ENCODE peak calls at places on chromosomes 16 and 17, in five cellular contexts. A, I, S, Y and C are unnamed samples.

GRCh38 chr16:10509534-10510025 is 70.8 kb downstream of the EMP2 start:
- DNase-seq in I (peak), S (peak), Y (peak), A (peak), C (peak)

GRCh38 chr17:7367083-7367482 is 12.1 kb downstream of the TMEM95 start:
- DNase-seq in Y (no peak), I (no peak), S (no peak), A (no peak), C (no peak)

GRCh38 chr17:31575043-31575442 is 183.6 kb downstream of the RAB11FIP4 start:
- DNase-seq in S (no peak), Y (no peak), A (no peak), I (no peak), C (no peak)

GRCh38 chr16:49345829-49346228 is 27.8 kb upstream of the C16orf78 start:
- DNase-seq in S (no peak), A (no peak), Y (no peak), I (no peak), C (no peak)

GRCh38 chr16:1012135-1012534 is 30.6 kb downstream of the SOX8 start:
- DNase-seq in I (no peak), Y (no peak), A (no peak), S (no peak), C (no peak)

GRCh38 chr16:1512774-1513173 is 19.6 kb downstream of the TELO2 start:
- DNase-seq in I (no peak), Y (no peak), S (no peak), A (no peak), C (no peak)

GRCh38 chr16:2159052-2159838 is 3.7 kb downstream of the TRAF7 start:
- DNase-seq in Y (no peak), I (no peak), A (no peak), S (peak), C (no peak)

GRCh38 chr16:79943738-79944137 is 343.2 kb upstream of the MAF start:
- DNase-seq in A (no peak), I (no peak), S (no peak), Y (no peak), C (no peak)

GRCh38 chr17:17055286-17056166 is 13.3 kb downstream of the MPRIP start:
- DNase-seq in A (peak), I (no peak), S (no peak), Y (no peak), C (no peak)

GRCh38 chr16:74623214-74623842 is 16.4 kb upstream of the GLG1 start:
- DNase-seq in Y (no peak), I (no peak), A (no peak), S (peak), C (no peak)

GRCh38 chr16:35391328-35391727 is 1931.9 kb downstream of the TP53TG3F start:
- DNase-seq in S (peak), Y (peak), A (peak), I (no peak), C (no peak)

GRCh38 chr16:71966932-71967331 is 33.3 kb downstream of the PKD1L3 start:
- DNase-seq in A (no peak), S (no peak), Y (no peak), I (no peak), C (no peak)

GRCh38 chr16:29810699-29811169 is 1.3 kb upstream of the PRRT2 start:
- DNase-seq in S (no peak), A (no peak), Y (no peak), I (no peak), C (no peak)

GRCh38 chr17:56536766-56537165 is 56.7 kb upstream of the NOG start:
- DNase-seq in Y (no peak), S (no peak), I (no peak), A (no peak), C (no peak)

GRCh38 chr17:34386925-34387550 is 24.0 kb upstream of the CCL1 start:
- DNase-seq in A (peak), S (no peak), Y (no peak), I (no peak), C (no peak)

GRCh38 chr16:17476414-17477259 is 5.9 kb upstream of the XYLT1 start:
- DNase-seq in Y (peak), I (no peak), A (peak), S (peak), C (peak)

GRCh38 chr17:78670850-78671291 is 93.7 kb upstream of the DNAH17 start:
- DNase-seq in I (peak), Y (no peak), A (no peak), S (no peak), C (no peak)

GRCh38 chr17:78138204-78139060 is 7.8 kb upstream of the C17orf99 start:
- DNase-seq in S (no peak), A (no peak), Y (no peak), I (no peak), C (no peak)

GRCh38 chr17:62824290-62825135 is 16.4 kb upstream of the MARCHF10 start:
- DNase-seq in A (no peak), Y (peak), S (peak), I (no peak), C (peak)

GRCh38 chr16:9091867-9092281 is 430 bp downstream of the HAPSTR1 start:
- DNase-seq in S (peak), Y (no peak), A (peak), I (peak), C (no peak)

GRCh38 chr16:984736-985135 is 3.2 kb downstream of the SOX8 start:
- DNase-seq in S (no peak), A (no peak), I (no peak), Y (no peak), C (no peak)

GRCh38 chr17:8964801-8965393 is 610 bp downstream of the PIK3R5 start:
- DNase-seq in I (peak), A (no peak), Y (no peak), S (no peak), C (no peak)

GRCh38 chr16:50667497-50668367 is 13.4 kb downstream of the SNX20 start:
- DNase-seq in A (no peak), I (no peak), Y (no peak), S (no peak), C (no peak)

GRCh38 chr17:28953444-28954118 is 2.3 kb upstream of the PHF12 start:
- DNase-seq in S (peak), A (peak), I (no peak), Y (no peak), C (no peak)

GRCh38 chr17:75615301-75615700 is 17.9 kb upstream of the SMIM5 start:
- DNase-seq in Y (no peak), S (no peak), I (no peak), A (no peak), C (no peak)

GRCh38 chr17:19433727-19434340 is 22.8 kb downstream of the RNF112 start:
- DNase-seq in Y (no peak), A (no peak), I (no peak), S (no peak), C (no peak)

GRCh38 chr17:1713878-1714487 is 3.8 kb upstream of the TLCD2 start:
- DNase-seq in A (no peak), I (no peak), S (no peak), Y (no peak), C (no peak)

GRCh38 chr17:9011001-9011400 is 10.3 kb upstream of the NTN1 start:
- DNase-seq in Y (no peak), A (no peak), S (no peak), I (no peak), C (no peak)

GRCh38 chr17:22286337-22287041 is 594.2 kb downstream of the KCNJ18 start:
- DNase-seq in I (no peak), S (no peak), A (no peak), Y (no peak), C (no peak)

GRCh38 chr16:16042076-16042475 is 92.7 kb downstream of the ABCC1 start:
- DNase-seq in A (peak), S (peak), Y (peak), I (no peak), C (peak)

GRCh38 chr16:30636599-30636998 is 14.2 kb upstream of the PRR14 start:
- DNase-seq in S (no peak), A (no peak), I (no peak), Y (no peak), C (no peak)

GRCh38 chr17:40822132-40822812 is at the start of gene KRT10:
- DNase-seq in I (no peak), A (no peak), S (no peak), Y (no peak), C (no peak)

GRCh38 chr16:3578610-3579551 is 1.7 kb upstream of the NLRC3 start:
- DNase-seq in A (no peak), Y (no peak), S (peak), I (no peak), C (no peak)

GRCh38 chr17:47776330-47777197 is 43.5 kb downstream of the TBX21 start:
- DNase-seq in S (peak), Y (peak), I (no peak), A (no peak), C (peak)

GRCh38 chr16:12228607-12229499 is 252.3 kb downstream of the SNX29 start:
- DNase-seq in A (peak), Y (peak), S (peak), I (no peak), C (peak)

GRCh38 chr16:49855280-49855821 is 561 bp downstream of the ZNF423 start:
- DNase-seq in Y (no peak), A (peak), S (peak), I (peak), C (peak)

DNA sequence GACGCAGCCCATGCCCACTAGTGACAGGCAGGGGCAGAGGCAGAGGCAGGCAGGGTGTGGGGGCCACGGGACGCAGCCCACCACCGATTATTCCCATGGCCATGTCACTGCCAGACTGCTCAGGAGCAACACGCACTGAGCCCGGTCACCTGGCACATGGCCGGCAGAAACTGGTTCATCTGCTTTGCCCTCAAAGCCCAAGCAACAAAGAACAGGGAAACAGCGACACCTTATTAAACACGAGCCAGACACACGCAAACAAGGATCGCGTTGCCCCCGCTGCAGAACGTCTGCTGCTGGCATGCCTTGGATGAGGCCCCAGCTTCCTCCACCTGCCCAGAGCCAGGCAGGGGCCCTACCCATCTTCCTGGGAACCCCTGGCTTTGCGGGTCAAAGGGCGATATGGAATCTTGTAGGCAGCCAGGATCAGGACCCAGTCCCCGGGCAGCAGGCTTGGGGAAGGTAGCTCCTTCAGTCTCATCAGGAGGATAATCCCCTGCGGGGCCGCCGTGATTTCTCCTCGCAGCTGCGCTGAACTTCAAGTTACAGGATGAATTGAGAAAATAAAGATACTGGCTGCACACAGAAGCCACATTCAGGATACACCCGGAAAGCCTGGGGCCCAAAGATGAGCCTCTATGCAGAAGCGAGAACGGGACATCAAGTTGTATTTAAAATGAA is 4.8 kb downstream of the TBC1D16 start:
- DNase-seq in Y (no peak), A (no peak), S (no peak), I (peak), C (no peak)
- TF ChIP-seq CTCF in Y (no peak), A (no peak), S (no peak), I (no peak), C (no peak)

GRCh38 chr17:72614476-72614870 is 478.0 kb downstream of the SLC39A11 start:
- DNase-seq in S (peak), I (no peak), A (no peak), Y (no peak), C (no peak)
- TF ChIP-seq CTCF in S (no peak), I (no peak), A (no peak), Y (no peak), C (no peak)

GRCh38 chr16:67431077-67431804 is at the start of gene HSD11B2:
- DNase-seq in I (peak), S (peak), Y (no peak), A (peak), C (no peak)
- TF ChIP-seq CTCF in I (no peak), S (no peak), Y (no peak), A (no peak), C (no peak)

GRCh38 chr17:68783861-68784260 is 171.3 kb downstream of the ABCA8 start:
- DNase-seq in S (no peak), A (no peak), Y (no peak), I (no peak), C (no peak)

GRCh38 chr17:68784431-68784830 is 170.8 kb downstream of the ABCA8 start:
- DNase-seq in Y (no peak), I (no peak), A (no peak), S (no peak), C (no peak)

GRCh38 chr17:68782829-68783228 is 172.4 kb downstream of the ABCA8 start:
- DNase-seq in Y (no peak), A (no peak), S (no peak), I (no peak), C (peak)

GRCh38 chr17:68789203-68789962 is 165.8 kb downstream of the ABCA8 start:
- DNase-seq in S (no peak), Y (no peak), I (no peak), A (no peak), C (no peak)

DNA sequence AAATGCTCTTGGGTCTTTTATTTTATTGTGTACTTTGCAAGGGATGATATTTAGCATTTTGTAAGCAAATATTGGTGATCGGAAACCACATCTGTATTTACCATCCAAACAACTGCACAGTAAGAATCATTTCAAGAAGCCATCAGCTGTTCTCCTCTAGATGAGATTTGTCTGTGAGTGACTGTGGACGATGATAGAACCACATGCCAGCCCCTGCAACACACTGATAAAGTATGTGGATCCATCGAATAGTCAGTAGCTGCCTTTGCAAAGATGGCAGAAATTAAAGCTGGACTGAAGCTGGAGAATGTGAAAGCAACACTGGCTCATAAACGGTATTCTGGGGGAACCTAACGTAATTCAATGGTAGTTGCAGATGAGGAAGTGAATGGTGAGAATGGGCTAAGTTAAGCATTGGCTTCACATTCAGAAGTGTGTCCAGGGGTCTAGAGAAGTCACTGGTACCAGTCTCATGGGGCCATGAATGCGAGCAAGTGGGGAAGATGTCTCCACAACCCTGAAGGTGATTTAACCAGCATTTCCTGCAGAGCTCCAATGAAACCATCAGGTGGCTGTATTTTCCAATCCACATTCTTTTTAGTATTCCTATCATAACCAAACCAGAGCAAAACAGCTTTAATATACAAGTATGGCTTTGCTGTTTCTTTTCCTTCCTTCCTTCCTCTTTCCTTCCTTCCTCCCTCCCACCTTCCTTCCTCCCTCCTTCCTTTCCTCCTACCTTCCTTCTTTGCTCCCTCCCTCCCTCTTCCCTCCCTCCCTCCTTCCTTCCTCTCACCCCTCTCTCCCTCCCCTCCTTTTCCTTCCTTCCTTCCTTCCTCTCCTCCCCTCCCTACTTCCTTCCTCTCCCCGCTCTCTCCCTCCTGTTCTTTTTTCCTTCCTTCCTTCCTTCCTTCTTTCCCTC is 169.4 kb downstream of the ABCA8 start:
- DNase-seq in S (no peak), I (no peak), A (no peak), Y (no peak), C (no peak)
- TF ChIP-seq CTCF in S (no peak), I (no peak), A (no peak), Y (peak), C (no peak)

DNA sequence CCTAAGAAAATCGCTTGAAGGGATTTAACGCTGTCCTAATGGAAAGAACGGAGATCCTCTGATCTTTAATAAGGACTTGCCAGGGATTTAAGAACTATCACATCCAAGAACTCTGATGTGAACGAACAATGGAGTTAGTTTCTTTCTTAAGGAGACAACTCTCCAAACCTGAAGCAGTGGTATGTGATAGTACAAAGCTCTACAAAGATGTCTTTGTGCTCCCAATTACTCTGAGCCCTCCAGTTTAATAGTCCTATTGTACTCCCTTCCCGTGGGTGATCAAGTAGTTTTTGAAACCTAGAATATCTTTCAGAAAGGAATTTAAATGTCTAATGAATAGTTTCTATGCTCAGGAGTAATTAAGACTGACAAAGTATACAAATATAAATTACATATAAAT is 123.8 kb downstream of the FTO start:
- DNase-seq in I (no peak), Y (no peak), S (no peak), A (no peak), C (no peak)
- TF ChIP-seq CTCF in I (no peak), Y (no peak), S (no peak), A (no peak), C (no peak)

GRCh38 chr16:14308357-14308723 is 237.2 kb downstream of the MRTFB start:
- DNase-seq in Y (no peak), I (no peak), A (no peak), S (no peak), C (no peak)

GRCh38 chr16:14309906-14310305 is 238.8 kb downstream of the MRTFB start:
- DNase-seq in I (no peak), Y (no peak), S (peak), A (no peak), C (no peak)

GRCh38 chr16:14310519-14310991 is 239.4 kb downstream of the MRTFB start:
- DNase-seq in S (peak), Y (no peak), A (no peak), I (no peak), C (no peak)

GRCh38 chr16:14307623-14308356 is 236.7 kb downstream of the MRTFB start:
- DNase-seq in A (peak), I (no peak), S (no peak), Y (no peak), C (no peak)

DNA sequence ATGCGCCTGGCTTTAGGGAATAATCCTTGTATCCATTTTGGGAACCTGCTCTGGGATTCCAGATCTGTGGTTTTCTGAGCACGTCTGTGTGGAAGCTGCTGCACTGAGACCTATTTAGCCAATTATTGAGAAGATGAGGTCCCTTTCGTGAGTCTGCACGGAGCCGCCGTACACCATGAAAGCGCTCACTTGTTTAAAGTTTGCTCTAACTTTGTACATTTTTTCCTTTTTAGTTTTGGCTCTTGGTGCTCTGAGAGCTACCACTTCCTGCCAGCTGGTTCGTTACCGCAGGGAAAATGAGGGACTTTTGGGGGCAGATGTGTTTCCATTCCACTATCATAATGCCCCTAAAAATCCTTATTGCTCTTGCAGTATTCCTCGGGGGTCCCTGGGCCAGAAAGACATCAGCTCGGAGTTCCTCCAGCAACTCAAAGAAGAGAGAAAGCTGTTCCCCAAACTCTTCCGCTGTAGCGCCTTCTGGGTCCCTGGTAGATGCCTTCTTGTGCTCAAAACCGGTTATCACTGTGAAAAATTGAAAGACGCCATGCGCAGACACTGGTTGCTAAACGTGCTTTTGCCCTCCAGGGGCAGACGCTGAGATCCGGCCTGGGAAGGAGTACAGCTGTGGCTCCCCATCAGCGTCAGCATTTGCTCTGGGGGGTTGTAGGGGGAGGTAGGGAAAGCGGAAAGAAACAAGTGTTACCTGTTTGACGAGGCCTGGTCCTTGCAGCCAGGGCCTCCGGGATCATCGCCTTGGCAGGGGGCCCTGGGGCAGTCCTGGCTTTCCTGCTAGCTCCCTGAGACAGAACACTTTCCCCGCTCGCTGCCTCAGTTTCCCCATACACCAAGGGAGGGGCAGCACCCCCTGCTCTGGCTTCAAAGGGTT is 238.1 kb downstream of the MRTFB start:
- DNase-seq in S (no peak), A (no peak), Y (no peak), I (no peak), C (no peak)
- TF ChIP-seq CTCF in S (peak), A (no peak), Y (peak), I (no peak), C (no peak)